ENCODE peak calls at places on chromosomes 13 and 19, in nine cellular contexts. R is left ventricle myocardium inferior, H is neural crest cell, E is GM13977, Q is HFFc6, A is mucosa of descending colon, P is osteocyte, Y is glutamatergic neuron, G is stomach. W is an unnamed sample.

GRCh38 chr13:97540696-97541095 is 106.7 kb downstream of the RAP2A start:
- DNase-seq in G (no peak), Q (no peak), R (no peak), E (no peak), A (no peak), P (no peak), H (no peak), Y (no peak), W (no peak)

GRCh38 chr19:29666634-29667389 is 1.6 kb downstream of the PLEKHF1 start:
- DNase-seq in G (peak), H (no peak), Q (peak), A (no peak), Y (no peak), E (no peak), R (peak), P (no peak), W (no peak)

GRCh38 chr13:80975903-80976302 is 635.0 kb upstream of the SPRY2 start:
- DNase-seq in E (no peak), G (no peak), H (no peak), R (no peak), P (no peak), A (no peak), Y (no peak), Q (no peak), W (no peak)

GRCh38 chr19:10858204-10858828 is 10.1 kb downstream of the C19orf38 start:
- DNase-seq in H (peak), A (no peak), P (no peak), G (no peak), R (no peak), Q (no peak), Y (peak), E (peak), W (peak)

GRCh38 chr13:43270043-43270830 is 246.9 kb downstream of the DNAJC15 start:
- DNase-seq in E (no peak), P (no peak), Y (no peak), G (no peak), A (no peak), H (no peak), R (no peak), Q (no peak), W (no peak)

GRCh38 chr13:32837973-32838940 is 178.0 kb upstream of the KL start:
- DNase-seq in H (no peak), Q (no peak), A (no peak), R (no peak), Y (no peak), E (no peak), G (no peak), P (no peak), W (no peak)

GRCh38 chr19:4575267-4575793 is 15.8 kb upstream of the SEMA6B start:
- DNase-seq in Y (peak), Q (peak), E (no peak), A (no peak), R (peak), H (peak), P (peak), G (no peak), W (no peak)

GRCh38 chr13:112619730-112620639 is 32.0 kb upstream of the TUBGCP3 start:
- DNase-seq in Q (no peak), E (no peak), P (peak), H (peak), G (no peak), R (peak), A (no peak), Y (no peak), W (no peak)

GRCh38 chr13:40563350-40564125 is 102.9 kb downstream of the FOXO1 start:
- DNase-seq in R (no peak), A (no peak), G (no peak), E (no peak), P (no peak), Y (no peak), Q (no peak), H (no peak), W (no peak)

GRCh38 chr19:6023085-6023682 is 45.2 kb upstream of the RANBP3 start:
- DNase-seq in R (no peak), H (no peak), P (no peak), A (no peak), E (no peak), Y (no peak), G (no peak), Q (peak), W (no peak)

GRCh38 chr19:6022570-6023049 is 44.7 kb upstream of the RANBP3 start:
- DNase-seq in H (no peak), Q (no peak), E (no peak), P (no peak), G (no peak), Y (no peak), A (no peak), R (no peak), W (no peak)

GRCh38 chr19:6021878-6022569 is 44.1 kb upstream of the RANBP3 start:
- DNase-seq in A (peak), E (peak), H (peak), Q (peak), R (peak), G (peak), Y (peak), P (peak), W (peak)

GRCh38 chr19:6020166-6020967 is 42.4 kb upstream of the RANBP3 start:
- DNase-seq in G (peak), Q (no peak), H (no peak), A (no peak), E (no peak), Y (no peak), R (no peak), P (no peak), W (no peak)

GRCh38 chr19:6020972-6021805 is 43.2 kb upstream of the RANBP3 start:
- DNase-seq in P (no peak), H (no peak), Q (no peak), Y (no peak), A (no peak), R (no peak), G (peak), E (no peak), W (no peak)
- TF ChIP-seq CTCF in P (no peak), H (no peak), Q (no peak), Y (peak), A (no peak), R (no peak), G (no peak), E (no peak), W (no peak)

DNA sequence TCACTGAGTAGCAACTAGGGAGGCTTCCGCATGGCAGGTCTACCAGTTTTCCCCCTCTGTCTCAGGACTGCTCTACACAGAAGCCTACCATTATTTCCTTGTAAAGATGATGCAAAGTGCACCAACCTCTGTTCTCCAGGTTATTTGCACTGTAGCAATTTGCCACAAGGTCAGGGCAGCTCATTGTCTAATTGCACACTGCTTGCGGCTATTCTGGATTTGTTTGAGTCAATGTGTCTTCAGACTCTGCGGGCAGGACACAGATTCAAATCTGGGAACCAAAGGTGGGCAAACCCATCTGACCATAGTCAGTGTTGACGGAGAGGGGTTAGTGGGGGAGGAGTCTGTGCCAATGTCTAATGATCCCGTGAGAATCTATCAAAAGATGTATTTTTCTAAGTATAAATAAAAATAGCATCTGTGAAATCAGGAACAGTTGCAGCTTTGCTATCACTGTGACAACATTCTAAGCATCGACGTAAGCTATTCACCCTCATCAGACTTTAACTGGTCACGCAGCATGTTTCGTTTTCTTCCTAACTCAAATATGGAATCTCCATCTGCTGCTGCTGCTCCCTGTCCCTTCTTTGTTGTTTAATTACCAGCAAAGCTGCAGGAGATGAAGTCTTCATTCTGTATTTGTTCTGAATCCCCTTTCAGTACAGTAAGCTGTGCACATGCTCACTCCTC is 26.4 kb downstream of the CYSLTR2 start:
- DNase-seq in Y (no peak), H (no peak), Q (no peak), P (no peak), E (no peak), G (no peak), A (no peak), R (no peak), W (no peak)
- TF ChIP-seq CTCF in Y (no peak), H (no peak), Q (no peak), P (no peak), E (no peak), G (no peak), A (no peak), R (no peak), W (no peak)

GRCh38 chr13:29771247-29771646 is 79.2 kb downstream of the UBL3 start:
- DNase-seq in A (no peak), P (no peak), H (no peak), R (no peak), E (no peak), G (no peak), Y (no peak), Q (peak), W (peak)
- TF ChIP-seq CTCF in A (no peak), P (peak), H (peak), R (peak), E (peak), G (no peak), Y (peak), Q (peak), W (no peak)

GRCh38 chr19:47428177-47428894 is 9.0 kb upstream of the MEIS3 start:
- DNase-seq in E (peak), G (peak), A (peak), R (peak), P (peak), Q (peak), H (peak), Y (peak), W (peak)

GRCh38 chr19:47432091-47432490 is 12.8 kb upstream of the MEIS3 start:
- DNase-seq in R (no peak), E (no peak), A (no peak), G (no peak), Y (no peak), Q (no peak), H (no peak), P (no peak), W (no peak)

GRCh38 chr19:47429140-47429793 is 9.9 kb upstream of the MEIS3 start:
- DNase-seq in Y (no peak), H (no peak), P (no peak), E (no peak), A (no peak), G (no peak), R (no peak), Q (no peak), W (no peak)

GRCh38 chr19:47432499-47432898 is 13.2 kb upstream of the MEIS3 start:
- DNase-seq in Q (no peak), R (no peak), P (no peak), E (no peak), A (no peak), G (no peak), H (no peak), Y (no peak), W (no peak)

GRCh38 chr19:47430041-47430802 is 10.9 kb upstream of the MEIS3 start:
- DNase-seq in P (no peak), G (peak), A (peak), R (no peak), Q (peak), E (no peak), H (no peak), Y (peak), W (no peak)
- TF ChIP-seq CTCF in P (peak), G (peak), A (no peak), R (peak), Q (peak), E (peak), H (peak), Y (peak), W (no peak)

GRCh38 chr19:1813197-1813836 is 1.2 kb upstream of the ATP8B3 start:
- DNase-seq in A (peak), H (no peak), E (no peak), Q (no peak), R (no peak), G (no peak), Y (no peak), P (no peak), W (no peak)

GRCh38 chr19:1811472-1811894 is 593 bp downstream of the ATP8B3 start:
- DNase-seq in H (no peak), E (no peak), A (peak), P (no peak), R (peak), Y (peak), G (peak), Q (peak), W (no peak)

GRCh38 chr19:1810439-1811160 is 1.5 kb downstream of the ATP8B3 start:
- DNase-seq in Y (peak), E (no peak), Q (no peak), P (no peak), A (peak), R (no peak), G (no peak), H (no peak), W (no peak)

GRCh38 chr19:1812426-1813196 is 535 bp upstream of the ATP8B3 start:
- DNase-seq in Q (peak), P (peak), R (peak), H (peak), Y (peak), E (peak), A (peak), G (peak), W (peak)

GRCh38 chr19:1811942-1812425 is at the start of gene ATP8B3:
- DNase-seq in A (peak), Y (no peak), P (no peak), E (peak), Q (no peak), G (peak), H (no peak), R (no peak), W (peak)
- TF ChIP-seq CTCF in A (no peak), Y (no peak), P (no peak), E (peak), Q (peak), G (no peak), H (peak), R (peak), W (no peak)

GRCh38 chr13:49099513-49099877 is 120.6 kb upstream of the MLNR start:
- DNase-seq in G (no peak), A (no peak), Q (no peak), P (no peak), R (no peak), H (no peak), Y (no peak), E (no peak), W (no peak)
- TF ChIP-seq CTCF in G (no peak), A (no peak), Q (no peak), P (no peak), R (no peak), H (no peak), Y (no peak), E (no peak), W (no peak)

GRCh38 chr19:7522072-7522922 is at the start of gene MCOLN1:
- DNase-seq in P (peak), Y (peak), R (peak), E (peak), A (peak), H (peak), Q (peak), G (peak), W (peak)
- TF ChIP-seq CTCF in P (no peak), Y (no peak), R (no peak), E (no peak), A (no peak), H (no peak), Q (no peak), G (no peak), W (no peak)

W was measured in GM20000.